ENCODE peak calls at places on chromosomes 1 and 21, in nine cellular contexts. R is neural progenitor cell, I is SK-N-SH, X is hepatocyte, D is MM.1S, W is HCT116, V is PC-3, Z is OCI-LY7, N is GM23338. G is an unnamed sample.

GRCh38 chr1:117320515-117320914 is 46.7 kb upstream of the MAN1A2 start:
- DNase-seq in R (no peak), I (no peak), X (no peak), D (no peak), W (no peak), V (no peak), Z (no peak), N (no peak), G (no peak)

GRCh38 chr1:12594966-12595838 is 22.8 kb downstream of the DHRS3 start:
- DNase-seq in R (peak), I (peak), X (peak), D (no peak), W (no peak), V (peak), Z (no peak), N (peak), G (peak)

GRCh38 chr1:9253706-9254105 is 19.1 kb downstream of the H6PD start:
- DNase-seq in R (peak), I (peak), X (no peak), D (no peak), W (no peak), V (no peak), Z (no peak), N (no peak), G (no peak)

GRCh38 chr1:113219377-113219776 is 146.4 kb downstream of the LRIG2 start:
- DNase-seq in R (peak), I (peak), X (no peak), D (no peak), W (no peak), V (peak), Z (no peak), N (peak), G (no peak)

GRCh38 chr1:19885821-19886220 is 3.6 kb downstream of the OTUD3 start:
- DNase-seq in R (no peak), I (no peak), X (no peak), D (no peak), W (no peak), V (peak), Z (no peak), N (no peak), G (peak)

GRCh38 chr1:107963601-107964396 is 1.2 kb downstream of the VAV3 start:
- DNase-seq in R (peak), I (peak), X (peak), D (peak), W (no peak), V (no peak), Z (peak), N (peak), G (peak)

GRCh38 chr1:230868736-230869385 is 540 bp upstream of the C1orf198 start:
- DNase-seq in R (peak), I (no peak), X (peak), D (peak), W (peak), V (peak), Z (peak), N (peak), G (peak)

GRCh38 chr1:46721204-46721603 is 2.3 kb upstream of the EFCAB14 start:
- DNase-seq in R (no peak), I (no peak), X (no peak), D (no peak), W (no peak), V (no peak), Z (no peak), N (no peak), G (no peak)

GRCh38 chr1:8472668-8473067 is 154.8 kb downstream of the SLC45A1 start:
- DNase-seq in R (no peak), I (no peak), X (no peak), D (peak), W (no peak), V (no peak), Z (peak), N (no peak), G (no peak)

GRCh38 chr1:174954686-174955669 is 44.8 kb upstream of the CACYBP start:
- DNase-seq in R (no peak), I (no peak), X (no peak), D (peak), W (no peak), V (no peak), Z (peak), N (no peak), G (no peak)

GRCh38 chr1:59298178-59298583 is 1.3 kb downstream of the FGGY start:
- DNase-seq in R (no peak), I (no peak), X (no peak), D (no peak), W (no peak), V (no peak), Z (no peak), N (no peak), G (peak)

GRCh38 chr1:37811027-37811655 is 3.1 kb upstream of the YRDC start:
- DNase-seq in R (peak), I (peak), X (peak), D (peak), W (peak), V (peak), Z (peak), N (peak), G (peak)

GRCh38 chr1:172402878-172403573 is 17.5 kb upstream of the C1orf105 start:
- DNase-seq in R (no peak), I (no peak), X (no peak), D (no peak), W (no peak), V (no peak), Z (no peak), N (no peak), G (no peak)

GRCh38 chr1:161260346-161260745 is 1.8 kb downstream of the PCP4L1 start:
- DNase-seq in R (no peak), I (no peak), X (no peak), D (no peak), W (no peak), V (no peak), Z (no peak), N (no peak), G (no peak)

GRCh38 chr1:40652979-40653378 is 12.5 kb downstream of the RIMS3 start:
- DNase-seq in R (no peak), I (no peak), X (no peak), D (no peak), W (no peak), V (no peak), Z (no peak), N (no peak), G (no peak)

GRCh38 chr1:213934642-213935041 is 53.1 kb upstream of the PROX1 start:
- DNase-seq in R (no peak), I (no peak), X (no peak), D (no peak), W (no peak), V (peak), Z (no peak), N (no peak), G (no peak)

GRCh38 chr1:210250665-210250997 is 18.0 kb downstream of the SERTAD4 start:
- DNase-seq in R (peak), I (peak), X (peak), D (peak), W (no peak), V (peak), Z (no peak), N (peak), G (no peak)

GRCh38 chr21:33940164-33940563 is 24.6 kb upstream of the ATP5PO start:
- DNase-seq in R (no peak), I (no peak), X (peak), D (no peak), W (no peak), V (no peak), Z (no peak), N (no peak), G (peak)

GRCh38 chr1:162235261-162235780 is 141.3 kb downstream of the SPATA46 start:
- DNase-seq in R (peak), I (no peak), X (no peak), D (no peak), W (no peak), V (no peak), Z (no peak), N (no peak), G (peak)

GRCh38 chr21:37982496-37983318 is 66.5 kb upstream of the KCNJ6 start:
- DNase-seq in R (no peak), I (no peak), X (no peak), D (no peak), W (no peak), V (peak), Z (no peak), N (no peak), G (no peak)

GRCh38 chr1:8338526-8339202 is 20.8 kb downstream of the SLC45A1 start:
- DNase-seq in R (no peak), I (no peak), X (no peak), D (no peak), W (no peak), V (no peak), Z (no peak), N (no peak), G (no peak)

GRCh38 chr1:26349196-26349885 is 4.6 kb downstream of the CRYBG2 start:
- DNase-seq in R (no peak), I (no peak), X (peak), D (no peak), W (no peak), V (peak), Z (no peak), N (no peak), G (peak)

GRCh38 chr1:42035205-42035829 is 116.6 kb upstream of the HIVEP3 start:
- DNase-seq in R (peak), I (peak), X (peak), D (peak), W (peak), V (peak), Z (peak), N (peak), G (peak)

GRCh38 chr1:221228594-221228993 is 349.4 kb downstream of the HLX start:
- DNase-seq in R (peak), I (no peak), X (no peak), D (no peak), W (no peak), V (no peak), Z (no peak), N (peak), G (no peak)

GRCh38 chr1:155127105-155127671 is 488 bp upstream of the EFNA1 start:
- DNase-seq in R (peak), I (peak), X (peak), D (no peak), W (no peak), V (peak), Z (no peak), N (peak), G (peak)

GRCh38 chr21:39088831-39089380 is 94.3 kb downstream of the PSMG1 start:
- DNase-seq in R (no peak), I (no peak), X (no peak), D (no peak), W (no peak), V (peak), Z (no peak), N (no peak), G (peak)

GRCh38 chr1:2346691-2347408 is 44.5 kb downstream of the MORN1 start:
- DNase-seq in R (no peak), I (no peak), X (no peak), D (no peak), W (no peak), V (no peak), Z (no peak), N (no peak), G (no peak)

DNA sequence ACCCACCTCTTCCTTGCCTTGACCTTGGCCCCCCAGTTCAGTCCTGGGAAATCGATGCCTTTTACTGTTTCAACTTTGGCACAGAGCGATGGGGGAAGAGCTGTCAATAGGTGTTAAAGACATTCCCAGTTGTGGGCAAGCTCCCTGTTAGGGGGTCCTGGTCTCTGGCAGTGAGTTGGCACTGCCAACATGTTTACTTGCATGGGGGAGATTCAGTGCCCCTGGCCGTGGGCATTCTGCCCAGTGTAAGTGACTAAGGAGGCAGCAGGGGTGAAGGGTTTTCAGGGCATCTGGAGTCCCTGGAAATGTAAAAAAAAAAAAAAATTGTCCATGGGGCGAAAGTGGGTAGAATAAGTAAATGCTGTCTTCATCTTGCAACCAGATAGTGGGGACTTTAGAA is 407.0 kb downstream of the PTPRU start:
- DNase-seq in R (no peak), I (no peak), X (no peak), D (no peak), W (no peak), V (no peak), Z (no peak), N (no peak), G (no peak)
- TF ChIP-seq EZH2phosphoT487 in R (no peak), I (no peak), X (no peak), D (no peak), W (no peak), V (no peak), Z (no peak), N (no peak), G (no peak)

GRCh38 chr1:23116921-23117699 is 51.5 kb downstream of the LUZP1 start:
- DNase-seq in R (no peak), I (no peak), X (no peak), D (no peak), W (no peak), V (no peak), Z (no peak), N (no peak), G (no peak)

GRCh38 chr1:23118957-23119792 is 49.5 kb downstream of the LUZP1 start:
- DNase-seq in R (no peak), I (no peak), X (no peak), D (peak), W (no peak), V (no peak), Z (no peak), N (no peak), G (peak)

GRCh38 chr1:23118407-23118806 is 50.2 kb downstream of the LUZP1 start:
- DNase-seq in R (no peak), I (no peak), X (no peak), D (no peak), W (no peak), V (no peak), Z (no peak), N (no peak), G (no peak)

GRCh38 chr1:23114424-23115079 is 54.1 kb downstream of the LUZP1 start:
- DNase-seq in R (no peak), I (no peak), X (no peak), D (no peak), W (no peak), V (no peak), Z (no peak), N (no peak), G (peak)

GRCh38 chr1:23116216-23116836 is 52.3 kb downstream of the LUZP1 start:
- DNase-seq in R (no peak), I (no peak), X (no peak), D (no peak), W (no peak), V (no peak), Z (no peak), N (no peak), G (no peak)
- TF ChIP-seq EZH2phosphoT487 in R (no peak), I (no peak), X (no peak), D (no peak), W (no peak), V (no peak), Z (no peak), N (no peak), G (no peak)

GRCh38 chr21:43645987-43646386 is 13.3 kb downstream of the HSF2BP start:
- DNase-seq in R (no peak), I (no peak), X (no peak), D (no peak), W (no peak), V (no peak), Z (no peak), N (no peak), G (peak)
- TF ChIP-seq EZH2phosphoT487 in R (no peak), I (no peak), X (no peak), D (no peak), W (no peak), V (no peak), Z (no peak), N (no peak), G (no peak)

DNA sequence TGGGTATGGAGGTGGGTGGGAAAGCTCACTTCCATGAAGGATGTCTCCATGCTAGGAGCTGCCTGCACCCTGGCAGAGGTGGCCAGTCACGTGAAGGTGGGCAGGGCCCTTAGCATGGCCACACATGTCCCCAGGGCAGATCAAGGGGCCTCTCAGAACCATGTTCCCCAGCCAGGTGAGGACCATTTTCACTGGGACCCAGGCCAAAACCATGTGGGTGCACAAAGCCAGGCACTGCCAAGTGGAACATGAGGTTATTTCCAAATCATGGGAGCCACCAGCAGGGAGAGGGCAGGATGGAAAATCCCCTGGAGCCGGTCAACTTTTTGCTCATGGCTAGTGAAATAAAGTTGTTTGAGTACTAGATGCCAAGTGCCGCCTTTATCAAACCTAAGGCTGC is 9.7 kb downstream of the ZNF692 start:
- DNase-seq in R (no peak), I (no peak), X (no peak), D (no peak), W (no peak), V (no peak), Z (no peak), N (no peak), G (no peak)
- TF ChIP-seq EZH2phosphoT487 in R (no peak), I (no peak), X (no peak), D (no peak), W (no peak), V (no peak), Z (no peak), N (no peak), G (no peak)

GRCh38 chr1:58133562-58133961 is 413.0 kb downstream of the OMA1 start:
- DNase-seq in R (no peak), I (no peak), X (no peak), D (no peak), W (no peak), V (no peak), Z (no peak), N (no peak), G (no peak)

DNA sequence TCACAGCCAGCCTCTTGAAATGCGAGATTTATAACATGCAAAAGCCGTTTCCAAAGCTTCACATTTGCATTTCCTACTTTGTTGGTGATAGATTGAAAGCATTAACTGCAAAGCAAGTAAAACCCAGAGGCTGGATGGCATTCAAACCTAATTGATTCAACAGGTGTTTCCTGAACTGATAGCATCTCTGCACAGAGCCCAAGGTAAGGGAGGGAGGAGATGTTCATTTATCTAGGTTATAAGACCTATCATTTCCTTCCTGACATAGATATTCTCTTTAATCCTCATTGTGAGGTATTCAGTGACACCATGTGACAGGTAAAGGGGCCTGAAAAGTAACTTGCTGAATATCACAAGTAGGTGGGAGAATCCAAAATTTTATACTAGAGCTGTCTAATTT is 410.0 kb downstream of the OMA1 start:
- DNase-seq in R (no peak), I (no peak), X (no peak), D (no peak), W (no peak), V (no peak), Z (no peak), N (no peak), G (no peak)
- TF ChIP-seq EZH2phosphoT487 in R (no peak), I (no peak), X (no peak), D (no peak), W (no peak), V (no peak), Z (no peak), N (no peak), G (no peak)

GRCh38 chr1:10870493-10871096 is 74.1 kb upstream of the CASZ1 start:
- DNase-seq in R (no peak), I (no peak), X (no peak), D (no peak), W (no peak), V (no peak), Z (no peak), N (no peak), G (no peak)
- TF ChIP-seq EZH2phosphoT487 in R (no peak), I (no peak), X (no peak), D (no peak), W (no peak), V (no peak), Z (no peak), N (no peak), G (no peak)

G was measured in GM23248.